ENCODE peak calls at places on chromosomes 12 and 14, in four cellular contexts. O, M, N and H are unnamed samples.

GRCh38 chr14:24071144-24071697 is at the start of gene CPNE6:
- DNase-seq in O (no peak), M (no peak), N (no peak), H (no peak)

GRCh38 chr12:9378430-9378835 is 170.2 kb upstream of the PZP start:
- DNase-seq in O (peak), M (peak), N (peak), H (no peak)

GRCh38 chr12:130184531-130185090 is 22.3 kb downstream of the FZD10 start:
- DNase-seq in O (no peak), M (no peak), N (no peak), H (no peak)

GRCh38 chr14:65826946-65827345 is 414.4 kb downstream of the FUT8 start:
- DNase-seq in O (no peak), M (no peak), N (no peak), H (no peak)

GRCh38 chr14:77301103-77301502 is 19.6 kb downstream of the POMT2 start:
- DNase-seq in O (peak), M (peak), N (peak), H (peak)

GRCh38 chr12:90203556-90203955 is 494.9 kb upstream of the ATP2B1 start:
- DNase-seq in O (no peak), M (no peak), N (no peak), H (no peak)

GRCh38 chr12:111444706-111445310 is 39.1 kb downstream of the SH2B3 start:
- DNase-seq in O (no peak), M (no peak), N (no peak), H (no peak)

GRCh38 chr14:102317564-102318248 is 1.8 kb upstream of the ZNF839 start:
- DNase-seq in O (peak), M (no peak), N (peak), H (no peak)

GRCh38 chr14:59060841-59061240 is 127.6 kb upstream of the DAAM1 start:
- DNase-seq in O (no peak), M (no peak), N (no peak), H (no peak)

GRCh38 chr12:54759751-54760150 is 94.6 kb upstream of the MUCL1 start:
- DNase-seq in O (peak), M (peak), N (peak), H (peak)

GRCh38 chr12:19596755-19597154 is 157.5 kb downstream of the AEBP2 start:
- DNase-seq in O (no peak), M (no peak), N (no peak), H (no peak)

GRCh38 chr14:73815849-73816816 is 35.5 kb upstream of the PTGR2 start:
- DNase-seq in O (no peak), M (no peak), N (no peak), H (peak)

GRCh38 chr12:59097876-59098275 is 177.6 kb upstream of the LRIG3 start:
- DNase-seq in O (no peak), M (no peak), N (no peak), H (no peak)

GRCh38 chr12:32448581-32448980 is 49.2 kb downstream of the FGD4 start:
- DNase-seq in O (no peak), M (no peak), N (no peak), H (peak)

GRCh38 chr12:95693689-95694088 is 96.9 kb downstream of the NTN4 start:
- DNase-seq in O (no peak), M (no peak), N (no peak), H (no peak)

GRCh38 chr12:95690861-95691635 is 99.5 kb downstream of the NTN4 start:
- DNase-seq in O (no peak), M (no peak), N (no peak), H (no peak)

GRCh38 chr12:95699579-95699978 is 91.0 kb downstream of the NTN4 start:
- DNase-seq in O (no peak), M (no peak), N (no peak), H (no peak)

GRCh38 chr12:95695741-95696140 is 94.8 kb downstream of the NTN4 start:
- DNase-seq in O (no peak), M (no peak), N (no peak), H (no peak)

GRCh38 chr12:95694148-95694547 is 96.4 kb downstream of the NTN4 start:
- DNase-seq in O (no peak), M (no peak), N (no peak), H (no peak)
- TF ChIP-seq MAZ in O (no peak), M (no peak), N (no peak), H (no peak)

GRCh38 chr12:66132408-66132807 is 1.9 kb upstream of the LLPH start:
- DNase-seq in O (peak), M (no peak), N (peak), H (peak)
- TF ChIP-seq MAZ in O (no peak), M (no peak), N (no peak), H (no peak)

GRCh38 chr14:32470161-32470705 is 141.1 kb downstream of the AKAP6 start:
- DNase-seq in O (no peak), M (no peak), N (no peak), H (peak)

GRCh38 chr14:32472081-32472480 is 143.0 kb downstream of the AKAP6 start:
- DNase-seq in O (no peak), M (no peak), N (no peak), H (no peak)

GRCh38 chr14:32471183-32471582 is 142.1 kb downstream of the AKAP6 start:
- DNase-seq in O (no peak), M (no peak), N (no peak), H (no peak)

GRCh38 chr14:32473476-32473875 is 144.4 kb downstream of the AKAP6 start:
- DNase-seq in O (peak), M (no peak), N (peak), H (no peak)

GRCh38 chr14:32472512-32473472 is 143.7 kb downstream of the AKAP6 start:
- DNase-seq in O (peak), M (no peak), N (peak), H (peak)
- TF ChIP-seq MAZ in O (no peak), M (no peak), N (no peak), H (no peak)

GRCh38 chr12:30797689-30798088 is 42.9 kb upstream of the CAPRIN2 start:
- DNase-seq in O (no peak), M (no peak), N (no peak), H (no peak)
- TF ChIP-seq MAZ in O (no peak), M (no peak), N (no peak), H (no peak)

GRCh38 chr12:42962384-42962783 is 372.8 kb upstream of the PRICKLE1 start:
- DNase-seq in O (no peak), M (no peak), N (no peak), H (no peak)
- TF ChIP-seq MAZ in O (no peak), M (no peak), N (no peak), H (no peak)

GRCh38 chr14:96264200-96264553 is 8.2 kb downstream of the BDKRB1 start:
- DNase-seq in O (no peak), M (no peak), N (no peak), H (no peak)

GRCh38 chr14:96264850-96265249 is 8.8 kb downstream of the BDKRB1 start:
- DNase-seq in O (peak), M (no peak), N (no peak), H (peak)

GRCh38 chr14:96265387-96265786 is 9.4 kb downstream of the BDKRB1 start:
- DNase-seq in O (no peak), M (no peak), N (no peak), H (peak)

GRCh38 chr14:96261772-96262485 is 5.9 kb downstream of the BDKRB1 start:
- DNase-seq in O (no peak), M (no peak), N (no peak), H (peak)

DNA sequence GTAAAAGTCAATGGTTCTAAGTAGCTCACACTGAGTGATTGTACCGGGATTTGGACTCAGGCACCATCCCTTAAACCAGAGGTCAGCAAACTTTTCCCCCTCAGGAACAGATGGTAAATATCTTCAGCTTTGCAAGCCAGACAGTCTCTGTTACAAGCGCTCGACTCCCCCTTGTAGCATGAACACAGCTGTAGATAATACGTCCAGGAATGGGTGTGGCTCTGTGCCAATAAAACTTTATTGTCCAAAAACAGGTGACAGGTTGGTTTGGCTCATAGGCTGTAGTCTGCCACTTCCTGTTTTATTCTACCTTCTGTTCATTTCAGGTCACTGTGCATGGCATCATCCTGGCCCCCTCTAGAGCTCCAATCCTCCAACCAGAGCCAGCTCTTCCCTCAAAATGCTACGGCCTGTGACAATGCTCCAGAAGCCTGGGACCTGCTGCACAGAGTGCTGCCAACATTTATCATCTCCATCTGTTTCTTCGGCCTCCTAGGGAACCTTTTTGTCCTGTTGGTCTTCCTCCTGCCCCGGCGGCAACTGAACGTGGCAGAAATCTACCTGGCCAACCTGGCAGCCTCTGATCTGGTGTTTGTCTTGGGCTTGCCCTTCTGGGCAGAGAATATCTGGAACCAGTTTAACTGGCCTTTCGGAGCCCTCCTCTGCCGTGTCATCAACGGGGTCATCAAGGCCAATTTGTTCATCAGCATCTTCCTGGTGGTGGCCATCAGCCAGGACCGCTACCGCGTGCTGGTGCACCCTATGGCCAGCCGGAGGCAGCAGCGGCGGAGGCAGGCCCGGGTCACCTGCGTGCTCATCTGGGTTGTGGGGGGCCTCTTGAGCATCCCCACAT is 7.6 kb downstream of the BDKRB1 start:
- DNase-seq in O (no peak), M (no peak), N (no peak), H (peak)
- TF ChIP-seq MAZ in O (no peak), M (no peak), N (no peak), H (no peak)

DNA sequence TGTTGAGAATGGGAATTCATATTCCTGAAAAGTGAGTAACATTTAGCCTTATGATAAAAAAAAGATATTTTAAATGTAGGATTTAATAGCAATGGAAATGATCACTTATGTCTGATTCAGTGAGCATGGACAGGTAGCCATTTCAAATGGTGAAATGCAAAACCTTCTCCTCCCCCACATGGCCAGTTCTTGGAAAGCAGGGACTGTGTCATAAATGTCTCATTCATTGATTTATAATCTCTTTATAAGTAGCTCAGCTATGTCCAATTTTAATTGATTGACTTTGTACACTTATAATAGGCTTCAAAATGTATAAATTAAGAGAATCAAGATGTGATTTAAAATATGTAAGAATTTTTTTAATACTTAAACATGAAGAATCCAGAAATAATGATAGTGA is 24.6 kb upstream of the SCFD1 start:
- DNase-seq in O (no peak), M (no peak), N (no peak), H (no peak)
- TF ChIP-seq MAZ in O (no peak), M (no peak), N (no peak), H (no peak)

GRCh38 chr12:97835541-97835940 is 372.9 kb downstream of the RMST start:
- DNase-seq in O (no peak), M (no peak), N (no peak), H (no peak)

DNA sequence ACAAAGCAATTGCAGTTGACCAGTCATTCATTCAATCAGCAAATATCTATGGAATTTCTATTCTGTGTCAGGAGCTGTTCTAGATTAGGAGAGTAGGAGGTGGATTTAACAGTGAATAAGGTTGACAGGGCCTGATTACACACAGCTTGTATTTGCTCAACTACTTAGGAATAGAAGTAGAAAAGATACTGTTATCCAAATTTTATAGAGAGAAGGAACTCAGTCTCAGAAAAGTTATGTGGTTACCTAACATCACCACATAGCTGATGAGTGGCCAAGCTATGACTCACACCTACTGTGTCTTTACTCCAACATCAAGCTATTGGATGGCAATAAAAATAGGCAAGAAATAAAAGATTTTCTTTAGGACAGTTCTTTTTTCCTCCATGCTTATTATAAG is 374.8 kb downstream of the RMST start:
- DNase-seq in O (no peak), M (no peak), N (no peak), H (no peak)
- TF ChIP-seq MAZ in O (no peak), M (no peak), N (no peak), H (no peak)

GRCh38 chr12:5927732-5928516 is 17.1 kb downstream of the ANO2 start:
- DNase-seq in O (no peak), M (no peak), N (no peak), H (no peak)
- TF ChIP-seq MAZ in O (no peak), M (no peak), N (no peak), H (no peak)